ENCODE peak calls at places on chromosome 12, in eight cellular contexts. X, L, S, B, I, E, Z and N are unnamed samples.

GRCh38 chr12:91422107-91422506 is 239.5 kb upstream of the DCN start:
- DNase-seq in X (no peak), L (no peak), S (no peak), B (no peak), I (no peak), E (no peak), Z (no peak), N (no peak)

GRCh38 chr12:56894698-56895368 is 39.4 kb downstream of the SDR9C7 start:
- DNase-seq in X (no peak), L (no peak), S (no peak), B (no peak), I (no peak), E (peak; percentile 34), Z (no peak), N (no peak)

GRCh38 chr12:43856932-43857331 is 21.1 kb downstream of the TMEM117 start:
- DNase-seq in X (no peak), L (no peak), S (no peak), B (no peak), I (no peak), E (no peak), Z (no peak), N (no peak)

GRCh38 chr12:42985506-42985905 is 396.0 kb upstream of the PRICKLE1 start:
- DNase-seq in X (no peak), L (no peak), S (no peak), B (no peak), I (no peak), E (no peak), Z (peak; percentile 81), N (no peak)

GRCh38 chr12:69583203-69583602 is 2.1 kb upstream of the CCT2 start:
- DNase-seq in X (no peak), L (no peak), S (no peak), B (no peak), I (no peak), E (peak; percentile 38), Z (peak; percentile 44), N (no peak)

GRCh38 chr12:22321620-22322019 is 12.9 kb downstream of the ST8SIA1 start:
- DNase-seq in X (no peak), L (no peak), S (no peak), B (peak; percentile 56), I (peak; percentile 53), E (peak; percentile 7), Z (no peak), N (no peak)

GRCh38 chr12:75979181-75979580 is 52.4 kb downstream of the PHLDA1 start:
- DNase-seq in X (peak; percentile 91), L (no peak), S (no peak), B (peak; percentile 49), I (no peak), E (peak; percentile 93), Z (no peak), N (no peak)

GRCh38 chr12:67193705-67194104 is 75.5 kb upstream of the CAND1 start:
- DNase-seq in X (peak; percentile 24), L (no peak), S (no peak), B (peak; percentile 41), I (no peak), E (peak; percentile 55), Z (peak; percentile 30), N (no peak)

GRCh38 chr12:27060740-27061139 is 21.6 kb downstream of the C12orf71 start:
- DNase-seq in X (no peak), L (no peak), S (no peak), B (no peak), I (no peak), E (no peak), Z (no peak), N (no peak)

GRCh38 chr12:52213541-52214420 is 19.3 kb upstream of the KRT7 start:
- DNase-seq in X (peak; percentile 90), L (peak; percentile 45), S (peak; percentile 79), B (peak; percentile 50), I (peak; percentile 86), E (peak; percentile 96), Z (peak; percentile 85), N (peak; percentile 93)

GRCh38 chr12:49671051-49671765 is 36.0 kb downstream of the FMNL3 start:
- DNase-seq in X (peak; percentile 39), L (no peak), S (no peak), B (peak; percentile 83), I (no peak), E (no peak), Z (no peak), N (no peak)

GRCh38 chr12:126163984-126164383 is 1098.7 kb downstream of the AACS start:
- DNase-seq in X (no peak), L (no peak), S (no peak), B (no peak), I (no peak), E (no peak), Z (no peak), N (no peak)

GRCh38 chr12:100404769-100405407 is 48.0 kb downstream of the SLC17A8 start:
- DNase-seq in X (peak; percentile 48), L (no peak), S (no peak), B (no peak), I (peak; percentile 53), E (peak; percentile 51), Z (peak; percentile 79), N (no peak)
- H3K4me1 ChIP-seq in X (no peaks in the 10 kb centered on the region), L (no peaks in the 10 kb centered on the region), S (no peaks in the 10 kb centered on the region), B (no peaks in the 10 kb centered on the region), I (no peaks in the 10 kb centered on the region), E (peaks cover 25% of the 10 kb centered on the region), Z (no peaks in the 10 kb centered on the region), N (no peaks in the 10 kb centered on the region)

GRCh38 chr12:34333337-34333736 is 311.0 kb downstream of the ALG10 start:
- DNase-seq in X (no peak), L (no peak), S (no peak), B (no peak), I (no peak), E (peak; percentile 53), Z (no peak), N (no peak)
- H3K9me3 ChIP-seq in X (peaks cover 3% of the 10 kb centered on the region), L (peaks cover 7% of the 10 kb centered on the region), S (no peaks in the 10 kb centered on the region), B (no peaks in the 10 kb centered on the region), I (peaks cover 8% of the 10 kb centered on the region), E (no peaks in the 10 kb centered on the region), Z (no peaks in the 10 kb centered on the region), N (no peaks in the 10 kb centered on the region)

GRCh38 chr12:124508323-124509096 is 58.9 kb downstream of the NCOR2 start:
- DNase-seq in X (no peak), L (no peak), S (no peak), B (no peak), I (no peak), E (no peak), Z (no peak), N (no peak)
- H3K4me1 ChIP-seq in X (peaks cover 45% of the 10 kb centered on the region), L (peaks cover 50% of the 10 kb centered on the region), S (peaks cover 54% of the 10 kb centered on the region), B (no peaks in the 10 kb centered on the region), I (peaks cover 87% of the 10 kb centered on the region), E (peaks cover 29% of the 10 kb centered on the region), Z (peaks cover 42% of the 10 kb centered on the region), N (no peaks in the 10 kb centered on the region)

GRCh38 chr12:133206390-133206789 is 25.1 kb downstream of the ZNF268 start:
- DNase-seq in X (no peak), L (no peak), S (no peak), B (no peak), I (no peak), E (no peak), Z (no peak), N (no peak)
- H3K9me3 ChIP-seq in X (peaks cover 40% of the 10 kb centered on the region), L (peaks cover 62% of the 10 kb centered on the region), S (peaks cover 86% of the 10 kb centered on the region), B (peaks cover 84% of the 10 kb centered on the region), I (peaks cover 100% of the 10 kb centered on the region), E (no peaks in the 10 kb centered on the region), Z (peaks cover 90% of the 10 kb centered on the region), N (peaks cover 36% of the 10 kb centered on the region)

DNA sequence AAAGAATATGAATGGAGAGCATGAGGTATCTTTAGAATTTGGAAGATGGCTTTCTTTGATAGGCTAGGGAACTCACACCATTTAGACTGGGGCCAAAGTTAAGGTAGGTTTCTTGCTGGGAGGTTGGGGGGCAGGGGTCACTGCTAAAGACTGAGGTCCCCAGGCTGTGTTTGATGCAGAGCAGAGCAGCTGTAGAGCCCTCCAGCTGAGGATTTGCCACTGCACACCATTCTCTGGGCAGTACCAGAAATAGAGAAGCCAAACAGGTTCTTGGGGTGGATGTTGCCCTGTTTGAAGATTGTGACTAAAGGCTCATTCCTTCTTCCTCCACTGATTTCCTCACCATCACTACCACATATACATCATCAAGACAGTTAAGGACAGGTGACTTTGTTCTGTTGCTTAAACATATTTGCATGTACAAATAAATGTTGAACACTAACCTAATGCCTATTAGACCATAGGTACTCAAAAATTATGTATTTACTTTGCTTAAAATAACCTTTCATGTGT is 7.9 kb downstream of the NTF3 start:
- DNase-seq in X (no peak), L (no peak), S (peak; percentile 56), B (no peak), I (no peak), E (no peak), Z (no peak), N (no peak)
- H3K4me1 ChIP-seq in X (no peaks in the 10 kb centered on the region), L (peaks cover 18% of the 10 kb centered on the region), S (no peaks in the 10 kb centered on the region), B (no peaks in the 10 kb centered on the region), I (no peaks in the 10 kb centered on the region), E (peaks cover 3% of the 10 kb centered on the region), Z (peaks cover 16% of the 10 kb centered on the region), N (peaks cover 4% of the 10 kb centered on the region)

GRCh38 chr12:133107121-133107520 is 23.0 kb downstream of the ZNF891 start:
- DNase-seq in X (no peak), L (no peak), S (no peak), B (no peak), I (no peak), E (no peak), Z (no peak), N (no peak)
- H3K9me3 ChIP-seq in X (peaks cover 28% of the 10 kb centered on the region), L (peaks cover 58% of the 10 kb centered on the region), S (peaks cover 79% of the 10 kb centered on the region), B (peaks cover 85% of the 10 kb centered on the region), I (peaks cover 100% of the 10 kb centered on the region), E (peaks cover 80% of the 10 kb centered on the region), Z (peaks cover 100% of the 10 kb centered on the region), N (peaks cover 20% of the 10 kb centered on the region)

DNA sequence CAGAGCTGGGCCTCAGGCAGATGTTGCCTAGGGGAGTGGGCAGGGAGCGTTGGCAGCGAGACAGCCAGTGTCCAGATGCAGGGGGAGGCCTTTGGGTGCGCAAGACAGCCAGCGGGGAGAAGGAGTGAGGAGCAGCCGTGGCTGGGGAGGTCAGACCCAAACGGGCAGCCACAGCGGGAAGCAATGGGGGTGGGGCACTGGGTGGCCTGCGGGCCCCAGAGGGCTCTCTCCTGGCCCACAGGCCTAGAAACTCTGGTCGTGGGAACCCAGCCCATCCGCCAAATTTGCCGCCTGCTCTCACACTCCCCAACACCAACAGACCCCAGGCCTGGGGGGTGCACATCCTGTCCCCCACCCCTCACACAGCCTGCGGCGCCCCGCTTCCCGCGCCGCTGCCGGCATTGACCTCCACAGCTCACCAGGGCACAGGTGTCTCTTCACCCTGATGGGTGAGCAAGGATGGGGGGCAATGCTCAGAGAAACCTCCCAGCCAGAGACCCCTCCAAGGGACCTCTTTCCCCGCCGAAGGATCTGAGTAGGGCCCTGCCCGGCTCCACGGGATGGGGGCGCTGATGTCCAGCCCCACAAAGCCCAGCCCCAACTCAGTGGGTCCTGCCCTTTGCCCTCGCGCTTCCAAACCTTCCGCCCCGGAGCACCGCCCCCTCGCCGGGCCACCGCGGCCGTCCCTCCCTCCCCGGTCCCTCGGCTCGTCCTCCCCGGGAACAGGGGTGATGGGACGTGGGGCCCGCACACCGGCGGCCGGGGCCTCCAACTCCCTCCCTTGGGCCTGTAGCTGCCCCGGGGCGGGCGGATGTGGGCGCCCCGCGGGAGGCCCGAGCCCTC is 781 bp downstream of the HDAC7 start:
- DNase-seq in X (peak; percentile 23), L (peak; percentile 67), S (no peak), B (peak; percentile 64), I (peak; percentile 86), E (no peak), Z (no peak), N (peak; percentile 90)
- H3K4me1 ChIP-seq in X (peaks cover 61% of the 10 kb centered on the region), L (peaks cover 42% of the 10 kb centered on the region), S (peaks cover 76% of the 10 kb centered on the region), B (peaks cover 79% of the 10 kb centered on the region), I (peaks cover 87% of the 10 kb centered on the region), E (peaks cover 72% of the 10 kb centered on the region), Z (peaks cover 40% of the 10 kb centered on the region), N (peaks cover 6% of the 10 kb centered on the region)